ENCODE peak calls at places on chromosomes 16 and 17, in eight cellular contexts. K is heart left ventricle, S is colonic mucosa, O is HCT116, Z is cardiac fibroblast, Y is choroid plexus epithelial cell, I is HFF-Myc, M is heart right ventricle. P is an unnamed sample.

GRCh38 chr17:74728702-74729075 is 8.4 kb upstream of the RAB37 start:
- DNase-seq in K (no peak), S (no peak), O (no peak), Z (no peak), Y (no peak), I (no peak), M (no peak), P (no peak)

GRCh38 chr16:50666658-50667496 is 14.2 kb downstream of the SNX20 start:
- DNase-seq in K (no peak), S (no peak), O (no peak), Z (no peak), Y (no peak), I (no peak), M (no peak), P (no peak)

GRCh38 chr16:15708096-15708495 is 58.1 kb downstream of the NDE1 start:
- DNase-seq in K (no peak), S (peak), O (no peak), Z (peak), Y (peak), I (no peak), M (no peak), P (no peak)

GRCh38 chr16:10607157-10607556 is 26.8 kb upstream of the EMP2 start:
- DNase-seq in K (no peak), S (no peak), O (no peak), Z (no peak), Y (no peak), I (no peak), M (no peak), P (no peak)

GRCh38 chr17:69763503-69763902 is 311.5 kb upstream of the KCNJ16 start:
- DNase-seq in K (no peak), S (no peak), O (no peak), Z (peak), Y (peak), I (no peak), M (no peak), P (no peak)

GRCh38 chr16:84303023-84303422 is 8.3 kb downstream of the WFDC1 start:
- DNase-seq in K (no peak), S (no peak), O (no peak), Z (no peak), Y (no peak), I (no peak), M (peak), P (no peak)

GRCh38 chr17:17890773-17891759 is 54.3 kb upstream of the SREBF1 start:
- DNase-seq in K (peak), S (peak), O (peak), Z (peak), Y (peak), I (no peak), M (peak), P (no peak)

GRCh38 chr17:17151055-17151454 is 55.1 kb downstream of the PLD6 start:
- DNase-seq in K (no peak), S (no peak), O (no peak), Z (peak), Y (peak), I (peak), M (no peak), P (no peak)

GRCh38 chr17:7241783-7242716 is at the start of gene GABARAP:
- DNase-seq in K (peak), S (peak), O (peak), Z (peak), Y (peak), I (no peak), M (peak), P (peak)

GRCh38 chr16:22625948-22626347 is 115.3 kb downstream of the NPIPB5 start:
- DNase-seq in K (no peak), S (no peak), O (no peak), Z (peak), Y (no peak), I (no peak), M (no peak), P (no peak)

GRCh38 chr17:4523946-4524345 is 25.3 kb downstream of the SPNS2 start:
- DNase-seq in K (no peak), S (no peak), O (no peak), Z (no peak), Y (no peak), I (no peak), M (no peak), P (no peak)

GRCh38 chr17:43579570-43580140 is 33.5 kb upstream of the ETV4 start:
- DNase-seq in K (no peak), S (no peak), O (no peak), Z (peak), Y (peak), I (peak), M (no peak), P (no peak)

GRCh38 chr17:12097326-12097725 is 76.6 kb downstream of the MAP2K4 start:
- DNase-seq in K (no peak), S (no peak), O (no peak), Z (peak), Y (no peak), I (no peak), M (no peak), P (no peak)

GRCh38 chr16:61968242-61968978 is 67.8 kb downstream of the CDH8 start:
- DNase-seq in K (no peak), S (no peak), O (no peak), Z (no peak), Y (no peak), I (no peak), M (no peak), P (no peak)

GRCh38 chr17:34840758-34841157 is 120.5 kb downstream of the CCT6B start:
- DNase-seq in K (no peak), S (no peak), O (no peak), Z (no peak), Y (no peak), I (no peak), M (no peak), P (no peak)

GRCh38 chr16:80741716-80742115 is 62.7 kb downstream of the CDYL2 start:
- DNase-seq in K (no peak), S (no peak), O (no peak), Z (no peak), Y (no peak), I (no peak), M (no peak), P (no peak)

GRCh38 chr16:9415588-9415987 is 324.1 kb downstream of the HAPSTR1 start:
- DNase-seq in K (no peak), S (no peak), O (no peak), Z (no peak), Y (no peak), I (no peak), M (no peak), P (no peak)

GRCh38 chr16:8866884-8867482 is 1.8 kb downstream of the CARHSP1 start:
- DNase-seq in K (no peak), S (no peak), O (no peak), Z (no peak), Y (no peak), I (no peak), M (no peak), P (no peak)

GRCh38 chr17:4808378-4808767 is 1.4 kb downstream of the PLD2 start:
- DNase-seq in K (peak), S (peak), O (no peak), Z (no peak), Y (no peak), I (no peak), M (peak), P (no peak)

GRCh38 chr16:2033057-2033911 is 6.6 kb downstream of the NHERF2 start:
- DNase-seq in K (peak), S (no peak), O (no peak), Z (peak), Y (peak), I (no peak), M (peak), P (no peak)

GRCh38 chr17:75003070-75003956 is 9.2 kb upstream of the MRPL58 start:
- DNase-seq in K (no peak), S (no peak), O (no peak), Z (no peak), Y (no peak), I (no peak), M (no peak), P (no peak)

GRCh38 chr16:67666032-67666537 is 465 bp downstream of the ENKD1 start:
- DNase-seq in K (peak), S (no peak), O (no peak), Z (peak), Y (peak), I (no peak), M (no peak), P (no peak)

GRCh38 chr17:58247511-58248363 is 9.4 kb downstream of the LPO start:
- DNase-seq in K (no peak), S (no peak), O (no peak), Z (no peak), Y (no peak), I (no peak), M (no peak), P (no peak)

GRCh38 chr17:55705847-55706246 is 16.8 kb downstream of the TMEM100 start:
- DNase-seq in K (no peak), S (no peak), O (no peak), Z (peak), Y (no peak), I (no peak), M (no peak), P (no peak)

GRCh38 chr16:27754788-27755690 is 205.1 kb downstream of the KATNIP start:
- DNase-seq in K (no peak), S (no peak), O (no peak), Z (no peak), Y (no peak), I (no peak), M (no peak), P (no peak)

GRCh38 chr17:4064366-4064765 is 78.5 kb downstream of the ZZEF1 start:
- DNase-seq in K (peak), S (no peak), O (no peak), Z (no peak), Y (no peak), I (no peak), M (peak), P (no peak)

GRCh38 chr17:18964018-18964351 is 12.0 kb downstream of the SLC5A10 start:
- DNase-seq in K (no peak), S (no peak), O (no peak), Z (no peak), Y (no peak), I (no peak), M (no peak), P (no peak)

GRCh38 chr16:66207864-66208226 is 158.6 kb upstream of the CDH5 start:
- DNase-seq in K (no peak), S (no peak), O (no peak), Z (peak), Y (no peak), I (no peak), M (no peak), P (no peak)

GRCh38 chr17:82281502-82282238 is 8.2 kb upstream of the CSNK1D start:
- DNase-seq in K (peak), S (no peak), O (peak), Z (peak), Y (no peak), I (no peak), M (no peak), P (no peak)

GRCh38 chr17:53633856-53634255 is 188.9 kb upstream of the KIF2B start:
- DNase-seq in K (no peak), S (no peak), O (no peak), Z (no peak), Y (no peak), I (no peak), M (no peak), P (no peak)

GRCh38 chr16:56305956-56306565 is 114.8 kb downstream of the GNAO1 start:
- DNase-seq in K (no peak), S (no peak), O (no peak), Z (no peak), Y (no peak), I (no peak), M (no peak), P (no peak)

GRCh38 chr17:78185981-78186688 is 717 bp downstream of the TK1 start:
- DNase-seq in K (peak), S (peak), O (no peak), Z (peak), Y (no peak), I (no peak), M (no peak), P (no peak)
- H3K4me3 ChIP-seq in K (peak), S (no peak), O (peak), Z (peak), Y (peak), I (peak), M (peak), P (peak)

GRCh38 chr17:14950216-14950615 is 314.9 kb downstream of the PMP22 start:
- DNase-seq in K (no peak), S (no peak), O (no peak), Z (no peak), Y (peak), I (peak), M (no peak), P (no peak)
- H3K4me3 ChIP-seq in K (no peak), S (no peak), O (no peak), Z (no peak), Y (no peak), I (no peak), M (no peak), P (no peak)

GRCh38 chr17:64781810-64782555 is 119.9 kb upstream of the SMURF2 start:
- DNase-seq in K (no peak), S (peak), O (no peak), Z (no peak), Y (no peak), I (no peak), M (no peak), P (no peak)
- H3K4me3 ChIP-seq in K (peak), S (peak), O (peak), Z (no peak), Y (no peak), I (no peak), M (peak), P (peak)

GRCh38 chr16:54533856-54534490 is 247.4 kb upstream of the IRX3 start:
- DNase-seq in K (no peak), S (no peak), O (no peak), Z (no peak), Y (no peak), I (no peak), M (no peak), P (no peak)
- H3K4me3 ChIP-seq in K (no peak), S (no peak), O (no peak), Z (no peak), Y (no peak), I (no peak), M (no peak), P (no peak)

DNA sequence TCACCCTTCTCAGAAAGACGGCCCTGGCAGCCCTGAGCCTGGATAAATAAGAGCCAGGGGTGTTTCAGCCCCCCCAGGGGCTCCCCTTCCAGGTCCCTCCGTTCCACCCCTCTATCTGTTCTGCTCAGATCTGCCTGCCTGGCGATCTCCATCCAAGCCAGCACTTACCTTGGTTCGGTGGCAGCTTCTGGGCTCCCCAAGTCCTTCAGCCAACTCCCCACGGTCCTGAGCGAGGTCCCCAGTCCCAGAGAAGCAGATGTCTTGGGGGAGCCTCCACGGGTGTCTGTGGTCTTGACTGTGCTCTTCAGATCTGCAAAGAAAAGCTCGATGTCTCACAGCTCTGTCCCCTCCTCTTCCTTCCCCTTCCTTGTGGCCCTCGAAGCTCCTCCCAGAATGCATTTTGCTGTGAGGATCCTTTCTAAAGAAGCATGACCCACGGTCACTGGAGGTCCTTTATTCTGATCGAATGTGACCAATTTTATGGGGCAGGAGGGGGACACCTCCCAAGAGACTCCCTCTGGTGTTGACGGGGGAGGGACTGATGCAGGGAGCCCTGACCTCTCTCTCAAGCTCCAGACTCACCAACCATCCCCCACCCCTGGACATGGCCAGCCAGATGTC is at the start of gene PIK3R6:
- DNase-seq in K (no peak), S (no peak), O (no peak), Z (no peak), Y (no peak), I (no peak), M (no peak), P (no peak)
- H3K4me3 ChIP-seq in K (peak), S (no peak), O (no peak), Z (no peak), Y (no peak), I (no peak), M (peak), P (no peak)

GRCh38 chr17:44828919-44829557 is 1.0 kb downstream of the GJC1 start:
- DNase-seq in K (no peak), S (no peak), O (no peak), Z (peak), Y (peak), I (no peak), M (no peak), P (no peak)

GRCh38 chr17:44830359-44831269 is 527 bp upstream of the GJC1 start:
- DNase-seq in K (peak), S (no peak), O (no peak), Z (peak), Y (peak), I (no peak), M (no peak), P (no peak)

GRCh38 chr17:44832821-44833220 is 2.7 kb upstream of the GJC1 start:
- DNase-seq in K (no peak), S (no peak), O (no peak), Z (no peak), Y (no peak), I (no peak), M (no peak), P (no peak)

GRCh38 chr17:44829558-44830358 is at the start of gene GJC1:
- DNase-seq in K (peak), S (no peak), O (no peak), Z (peak), Y (no peak), I (no peak), M (peak), P (no peak)

GRCh38 chr17:44831270-44831770 is 1.2 kb upstream of the GJC1 start:
- DNase-seq in K (no peak), S (no peak), O (no peak), Z (no peak), Y (no peak), I (no peak), M (no peak), P (no peak)
- H3K4me3 ChIP-seq in K (peak), S (no peak), O (peak), Z (no peak), Y (no peak), I (no peak), M (peak), P (no peak)